ENCODE peak calls at places on chromosomes 6 and 20, in six cellular contexts. F is cardiac fibroblast, C is retinal pigment epithelial cell, O is Caco-2, X is tibial nerve, L is cardiac muscle cell. T is an unnamed sample.

GRCh38 chr6:143745160-143746133 is 67.7 kb downstream of the PHACTR2 start:
- DNase-seq in F (peak; percentile 65), C (peak; percentile 66), O (peak; percentile 81), X (no peak), L (peak; percentile 69), T (peak; percentile 52)

GRCh38 chr6:12064538-12064937 is 52.4 kb downstream of the HIVEP1 start:
- DNase-seq in F (no peak), C (no peak), O (no peak), X (no peak), L (no peak), T (no peak)

GRCh38 chr6:75278474-75279077 is 6.0 kb downstream of the TMEM30A start:
- DNase-seq in F (no peak), C (no peak), O (no peak), X (no peak), L (no peak), T (no peak)

GRCh38 chr6:98463038-98463437 is 371.3 kb upstream of the POU3F2 start:
- DNase-seq in F (no peak), C (no peak), O (no peak), X (no peak), L (no peak), T (no peak)

GRCh38 chr6:42697268-42697655 is 25.1 kb downstream of the PRPH2 start:
- DNase-seq in F (no peak), C (no peak), O (no peak), X (no peak), L (no peak), T (no peak)

GRCh38 chr6:20686142-20686541 is 151.9 kb downstream of the CDKAL1 start:
- DNase-seq in F (no peak), C (no peak), O (peak; percentile 22), X (no peak), L (no peak), T (no peak)

GRCh38 chr20:33832113-33832853 is 21.1 kb downstream of the CHMP4B start:
- DNase-seq in F (peak; percentile 76), C (peak; percentile 42), O (no peak), X (no peak), L (peak; percentile 67), T (no peak)

GRCh38 chr6:17218023-17218748 is 63.0 kb upstream of the RBM24 start:
- DNase-seq in F (no peak), C (no peak), O (no peak), X (no peak), L (no peak), T (no peak)

GRCh38 chr20:19172637-19173036 is 39.8 kb upstream of the SLC24A3 start:
- DNase-seq in F (no peak), C (no peak), O (no peak), X (no peak), L (no peak), T (no peak)

GRCh38 chr6:116412270-116412669 is 41.5 kb downstream of the DSE start:
- DNase-seq in F (peak; percentile 49), C (no peak), O (no peak), X (no peak), L (peak; percentile 44), T (no peak)

GRCh38 chr20:7272512-7272911 is 505.0 kb downstream of the BMP2 start:
- DNase-seq in F (no peak), C (peak; percentile 10), O (peak; percentile 38), X (no peak), L (no peak), T (no peak)

GRCh38 chr6:102402635-102403329 is 1009.3 kb downstream of the GRIK2 start:
- DNase-seq in F (no peak), C (no peak), O (no peak), X (no peak), L (no peak), T (no peak)

GRCh38 chr20:8304124-8304800 is 172.2 kb downstream of the PLCB1 start:
- DNase-seq in F (no peak), C (no peak), O (no peak), X (no peak), L (no peak), T (no peak)

GRCh38 chr20:24001901-24002405 is 13.4 kb upstream of the GGTLC1 start:
- DNase-seq in F (no peak), C (no peak), O (no peak), X (no peak), L (no peak), T (no peak)

GRCh38 chr20:17749979-17750721 is 50.4 kb downstream of the BANF2 start:
- DNase-seq in F (peak; percentile 75), C (no peak), O (no peak), X (no peak), L (peak; percentile 80), T (peak; percentile 74)

GRCh38 chr6:48255094-48255493 is 144.1 kb upstream of the PTCHD4 start:
- DNase-seq in F (no peak), C (no peak), O (no peak), X (no peak), L (no peak), T (no peak)

GRCh38 chr6:89066929-89067646 is 13.5 kb upstream of the PNRC1 start:
- DNase-seq in F (no peak), C (no peak), O (no peak), X (no peak), L (no peak), T (no peak)

GRCh38 chr6:169074551-169074950 is 179.1 kb downstream of the THBS2 start:
- DNase-seq in F (peak; percentile 34), C (no peak), O (no peak), X (no peak), L (peak; percentile 33), T (no peak)

GRCh38 chr6:167588181-167588919 is 238.4 kb upstream of the AFDN start:
- DNase-seq in F (no peak), C (no peak), O (no peak), X (no peak), L (no peak), T (no peak)

GRCh38 chr6:134875367-134875766 is 74.5 kb downstream of the ALDH8A1 start:
- DNase-seq in F (no peak), C (no peak), O (no peak), X (no peak), L (peak; percentile 49), T (no peak)

GRCh38 chr20:46582648-46583047 is 32.2 kb upstream of the OCSTAMP start:
- DNase-seq in F (no peak), C (no peak), O (peak; percentile 34), X (no peak), L (no peak), T (no peak)

DNA sequence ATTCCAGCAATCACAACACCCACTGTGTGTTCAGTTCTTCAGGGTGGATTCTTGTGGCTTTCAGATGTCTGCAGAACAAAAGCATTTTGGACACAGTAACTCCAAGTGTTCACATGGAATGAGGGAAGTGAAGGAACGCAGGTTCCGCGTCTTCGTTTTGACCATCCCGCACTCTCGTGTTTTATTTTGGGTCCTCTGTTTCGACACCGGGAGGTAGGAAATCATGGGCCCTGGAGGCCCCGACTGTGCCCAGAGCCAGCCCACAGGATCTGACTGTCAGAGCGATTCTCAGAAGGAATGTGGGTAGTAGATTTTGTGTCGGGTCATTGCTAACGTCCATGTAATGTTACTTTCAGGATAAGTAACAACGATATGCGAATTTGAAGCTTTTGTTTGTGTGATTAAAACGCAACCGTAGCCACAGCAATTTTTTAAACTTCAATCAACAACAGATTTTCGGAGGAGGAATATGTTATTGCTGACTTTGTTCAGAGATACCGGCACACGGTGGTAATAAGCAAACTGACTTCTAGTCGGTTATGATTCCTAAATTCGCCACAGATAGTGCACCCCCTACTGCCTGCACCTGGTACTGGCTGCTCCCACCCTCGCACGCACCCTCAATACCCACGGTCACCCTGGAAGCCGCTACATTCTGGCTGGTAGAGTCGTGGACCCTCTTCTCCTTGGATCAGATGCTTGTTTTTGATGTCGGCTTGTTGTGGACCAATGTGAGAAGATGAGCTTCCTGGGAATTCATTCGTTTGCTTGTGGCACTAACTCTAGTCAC is 10.5 kb downstream of the NPEPL1 start:
- DNase-seq in F (no peak), C (no peak), O (no peak), X (no peak), L (no peak), T (no peak)
- TF ChIP-seq CTCF in F (peak; percentile 33), C (peak; percentile 39), O (peak; percentile 51), X (no peak), L (peak; percentile 26), T (peak; percentile 14)

DNA sequence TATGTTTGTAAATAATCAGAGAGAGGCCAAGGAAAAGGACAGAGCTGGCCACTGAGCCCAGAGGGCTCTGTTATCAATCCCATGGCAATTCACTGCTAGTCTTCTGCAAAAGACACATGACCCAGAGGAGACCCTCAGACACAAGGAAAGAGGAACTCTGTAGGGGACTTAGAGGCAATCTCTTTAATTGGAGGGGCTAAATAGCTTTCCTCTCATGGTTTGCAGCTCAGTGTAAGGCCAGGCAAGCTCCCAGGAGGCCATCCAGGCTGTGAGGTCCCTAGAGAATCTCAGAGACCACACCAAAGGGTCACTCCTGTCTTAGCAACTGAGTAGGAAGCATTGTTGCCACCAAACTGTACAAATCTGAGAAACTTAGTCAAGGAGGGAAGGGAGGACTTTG is 10.0 kb upstream of the HLA-DOA start:
- DNase-seq in F (no peak), C (no peak), O (no peak), X (no peak), L (no peak), T (no peak)
- H3K4me3 ChIP-seq in F (no peak overlapping the region), C (no peak overlapping the region), O (no peak overlapping the region), X (peak overlapping the region; percentile 2), L (no peak overlapping the region), T (no peak overlapping the region)

GRCh38 chr20:43102394-43102793 is 87.3 kb downstream of the PTPRT start:
- DNase-seq in F (no peak), C (no peak), O (peak; percentile 48), X (no peak), L (no peak), T (no peak)
- TF ChIP-seq CTCF in F (no peak), C (peak; percentile 6), O (peak; percentile 40), X (no peak), L (no peak), T (no peak)

DNA sequence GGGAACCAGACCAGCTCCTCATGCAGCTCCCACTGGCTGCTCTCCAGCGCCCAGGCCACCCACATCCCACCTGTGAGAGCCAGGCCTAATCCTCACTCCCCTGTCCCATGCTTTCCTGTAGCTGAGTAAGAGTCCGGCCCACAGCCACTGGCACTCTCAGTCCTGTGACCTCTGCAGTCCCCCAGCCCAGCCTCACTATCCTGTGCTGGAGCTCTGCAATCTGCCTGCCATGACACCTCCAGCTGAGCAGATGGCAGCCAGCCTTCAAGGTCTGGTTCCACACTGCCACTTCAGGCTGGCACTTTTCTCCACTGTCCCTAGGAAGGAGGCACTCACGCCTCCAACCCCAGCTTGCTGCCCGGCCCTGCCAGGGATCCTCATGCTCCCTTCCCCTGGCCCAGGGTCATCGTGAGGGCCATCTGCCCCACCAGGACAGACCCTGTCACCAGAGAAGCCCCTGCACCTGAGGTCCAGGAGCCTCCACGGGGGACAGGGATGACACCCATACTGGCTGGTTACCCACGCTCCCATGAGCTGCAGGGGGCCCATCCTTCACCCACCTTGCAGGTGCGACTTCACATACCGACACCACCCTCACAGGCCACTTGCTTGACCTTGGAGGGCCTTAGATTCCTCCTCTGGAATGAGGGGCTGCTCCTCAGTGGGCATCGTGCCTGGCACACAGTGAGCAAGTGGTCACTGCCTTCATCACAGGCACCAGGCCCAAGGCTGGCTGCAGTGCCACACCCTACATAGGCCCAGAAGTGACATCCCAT is 100.1 kb downstream of the ASXL1 start:
- DNase-seq in F (no peak), C (no peak), O (no peak), X (no peak), L (no peak), T (no peak)
- H3K4me3 ChIP-seq in F (no peak overlapping the region), C (no peak overlapping the region), O (no peak overlapping the region), X (no peak overlapping the region), L (no peak overlapping the region), T (no peak overlapping the region)

GRCh38 chr6:30749554-30750378 is 5.4 kb upstream of the IER3 start:
- DNase-seq in F (no peak), C (no peak), O (peak; percentile 62), X (no peak), L (no peak), T (no peak)
- TF ChIP-seq CTCF in F (no peak), C (no peak), O (no peak), X (no peak), L (no peak), T (no peak)

T was measured in heart right ventricle.